ENCODE peak calls at places on chromosome 5, in seven cellular contexts. R, K, M, V, T, N and I are unnamed samples.

GRCh38 chr5:151889614-151890013 is 35.0 kb downstream of the GLRA1 start:
- DNase-seq in R (no peak), T (no peak), V (no peak), K (no peak), M (no peak), N (no peak), I (no peak)

GRCh38 chr5:111262815-111263214 is 38.6 kb downstream of the CAMK4 start:
- DNase-seq in N (no peak), R (no peak), V (peak; percentile 17), T (no peak), M (no peak), K (no peak), I (no peak)

GRCh38 chr5:139481122-139481533 is 1.4 kb downstream of the STING1 start:
- DNase-seq in K (no peak), T (peak; percentile 56), N (peak; percentile 53), M (no peak), R (peak; percentile 31), V (peak; percentile 26), I (peak; percentile 49)

GRCh38 chr5:132388244-132389050 is 18.9 kb downstream of the SLC22A5 start:
- DNase-seq in T (no peak), N (peak; percentile 36), R (no peak), V (no peak), M (peak; percentile 77), K (peak; percentile 58), I (no peak)

GRCh38 chr5:93422652-93423332 is 158.2 kb downstream of the NR2F1-AS1 start:
- DNase-seq in V (no peak), T (no peak), K (no peak), M (no peak), R (no peak), N (no peak), I (no peak)

GRCh38 chr5:14326035-14326909 is 183.1 kb downstream of the TRIO start:
- DNase-seq in V (no peak), T (no peak), N (peak; percentile 56), M (no peak), R (no peak), K (no peak), I (no peak)

GRCh38 chr5:765948-766631 is 18.4 kb downstream of the ZDHHC11B start:
- DNase-seq in V (no peak), R (no peak), N (peak; percentile 36), T (no peak), K (peak; percentile 36), M (no peak), I (no peak)

GRCh38 chr5:2698581-2698980 is 52.9 kb downstream of the IRX2 start:
- DNase-seq in R (no peak), N (no peak), T (no peak), V (no peak), K (no peak), M (no peak), I (no peak)

GRCh38 chr5:17398439-17398838 is 99.6 kb upstream of the TAF11L2 start:
- DNase-seq in K (no peak), V (peak; percentile 95), M (no peak), T (no peak), N (no peak), R (no peak), I (no peak)

GRCh38 chr5:78958672-78959410 is 26.3 kb downstream of the ARSB start:
- DNase-seq in T (no peak), R (no peak), V (no peak), N (no peak), M (peak; percentile 46), K (no peak), I (no peak)

GRCh38 chr5:1095302-1096016 is 16.4 kb downstream of the SLC12A7 start:
- DNase-seq in M (no peak), K (no peak), T (no peak), V (no peak), R (no peak), N (no peak), I (no peak)

GRCh38 chr5:138824516-138824915 is 50.6 kb downstream of the LRRTM2 start:
- DNase-seq in R (no peak), V (no peak), T (no peak), M (no peak), K (no peak), N (no peak), I (no peak)

GRCh38 chr5:74382864-74383618 is 257.5 kb downstream of the ENC1 start:
- DNase-seq in R (no peak), M (no peak), V (peak; percentile 75), K (no peak), T (peak; percentile 74), N (no peak), I (peak; percentile 68)

GRCh38 chr5:56569576-56569975 is 245.8 kb upstream of the MAP3K1 start:
- DNase-seq in M (no peak), N (no peak), T (no peak), K (no peak), R (no peak), V (no peak), I (no peak)

GRCh38 chr5:179906795-179907569 is 715 bp downstream of the TBC1D9B start:
- DNase-seq in V (peak; percentile 29), K (peak; percentile 62), N (peak; percentile 73), T (no peak), M (peak; percentile 44), R (no peak), I (peak; percentile 34)

GRCh38 chr5:146072595-146072994 is 32.8 kb downstream of the PLAC8L1 start:
- DNase-seq in V (no peak), T (no peak), N (peak; percentile 63), R (no peak), M (no peak), K (no peak), I (no peak)

GRCh38 chr5:129199308-129199707 is 104.8 kb downstream of the ISOC1 start:
- DNase-seq in K (no peak), N (no peak), R (no peak), T (no peak), V (no peak), M (no peak), I (no peak)

GRCh38 chr5:61805101-61805500 is 473.0 kb downstream of the ZSWIM6 start:
- DNase-seq in T (no peak), N (no peak), M (no peak), K (no peak), V (peak; percentile 83), R (no peak), I (no peak)

DNA sequence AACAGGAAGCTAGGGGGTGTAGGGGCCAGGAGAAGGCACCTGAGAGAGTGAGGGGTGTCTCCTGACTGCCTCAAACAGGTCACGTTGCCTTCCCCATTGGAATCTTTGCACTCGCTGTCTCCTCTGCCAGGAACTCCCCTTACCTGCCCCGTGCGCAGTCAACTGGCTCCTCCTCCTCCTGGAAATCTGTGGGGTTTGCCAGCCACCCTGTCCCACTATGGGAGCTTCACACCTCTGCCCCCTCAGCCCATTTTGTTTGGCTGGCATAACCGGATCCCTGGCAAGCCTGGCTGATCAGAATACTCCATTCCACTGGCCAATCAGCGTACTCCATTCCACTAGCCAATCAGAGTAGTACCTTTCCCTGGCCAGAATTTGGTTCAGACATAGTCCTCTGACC is 10.4 kb upstream of the SLC34A1 start:
- DNase-seq in V (peak; percentile 57), K (peak; percentile 96), T (no peak), N (no peak), R (no peak), M (no peak), I (no peak)
- H3K4me1 ChIP-seq in V (peaks cover 5% of the 10 kb centered on the region), K (no peaks in the 10 kb centered on the region), T (peaks cover 13% of the 10 kb centered on the region), N (no peaks in the 10 kb centered on the region), R (no peaks in the 10 kb centered on the region), M (peaks cover 4% of the 10 kb centered on the region), I (peaks cover 28% of the 10 kb centered on the region)

GRCh38 chr5:136467632-136468031 is 102.3 kb upstream of the TRPC7 start:
- DNase-seq in T (no peak), K (no peak), N (no peak), M (no peak), R (no peak), V (no peak), I (no peak)
- TF ChIP-seq CTCF in T (no peak), K (no peak), N (no peak), M (no peak), R (no peak), V (no peak), I (no peak)

GRCh38 chr5:170361600-170361999 is 27.6 kb downstream of the KCNMB1 start:
- DNase-seq in N (no peak), R (no peak), M (no peak), V (no peak), T (no peak), K (no peak), I (no peak)

GRCh38 chr5:170363671-170364070 is 25.5 kb downstream of the KCNMB1 start:
- DNase-seq in M (no peak), N (no peak), T (no peak), R (no peak), K (no peak), V (no peak), I (no peak)

GRCh38 chr5:170362102-170362501 is 27.1 kb downstream of the KCNMB1 start:
- DNase-seq in N (no peak), R (no peak), M (no peak), K (no peak), T (peak; percentile 49), V (no peak), I (no peak)

GRCh38 chr5:170360712-170361501 is 28.3 kb downstream of the KCNMB1 start:
- DNase-seq in T (no peak), K (no peak), N (no peak), R (no peak), V (no peak), M (no peak), I (no peak)

GRCh38 chr5:170362625-170363024 is 26.5 kb downstream of the KCNMB1 start:
- DNase-seq in V (no peak), K (no peak), R (no peak), N (no peak), T (no peak), M (no peak), I (no peak)
- H3K4me1 ChIP-seq in V (no peaks in the 10 kb centered on the region), K (no peaks in the 10 kb centered on the region), R (no peaks in the 10 kb centered on the region), N (no peaks in the 10 kb centered on the region), T (peaks cover 5% of the 10 kb centered on the region), M (no peaks in the 10 kb centered on the region), I (no peaks in the 10 kb centered on the region)

GRCh38 chr5:127802477-127802865 is 99.3 kb downstream of the CCDC192 start:
- DNase-seq in V (no peak), T (no peak), N (no peak), M (no peak), K (no peak), R (no peak), I (no peak)

GRCh38 chr5:127801751-127802476 is 98.7 kb downstream of the CCDC192 start:
- DNase-seq in V (peak; percentile 53), N (no peak), M (no peak), T (no peak), R (no peak), K (no peak), I (peak; percentile 33)

GRCh38 chr5:127796207-127796606 is 93.0 kb downstream of the CCDC192 start:
- DNase-seq in T (no peak), R (no peak), N (no peak), M (no peak), K (no peak), V (no peak), I (no peak)

GRCh38 chr5:127793879-127794278 is 90.7 kb downstream of the CCDC192 start:
- DNase-seq in K (no peak), V (no peak), M (no peak), R (no peak), T (no peak), N (no peak), I (no peak)

DNA sequence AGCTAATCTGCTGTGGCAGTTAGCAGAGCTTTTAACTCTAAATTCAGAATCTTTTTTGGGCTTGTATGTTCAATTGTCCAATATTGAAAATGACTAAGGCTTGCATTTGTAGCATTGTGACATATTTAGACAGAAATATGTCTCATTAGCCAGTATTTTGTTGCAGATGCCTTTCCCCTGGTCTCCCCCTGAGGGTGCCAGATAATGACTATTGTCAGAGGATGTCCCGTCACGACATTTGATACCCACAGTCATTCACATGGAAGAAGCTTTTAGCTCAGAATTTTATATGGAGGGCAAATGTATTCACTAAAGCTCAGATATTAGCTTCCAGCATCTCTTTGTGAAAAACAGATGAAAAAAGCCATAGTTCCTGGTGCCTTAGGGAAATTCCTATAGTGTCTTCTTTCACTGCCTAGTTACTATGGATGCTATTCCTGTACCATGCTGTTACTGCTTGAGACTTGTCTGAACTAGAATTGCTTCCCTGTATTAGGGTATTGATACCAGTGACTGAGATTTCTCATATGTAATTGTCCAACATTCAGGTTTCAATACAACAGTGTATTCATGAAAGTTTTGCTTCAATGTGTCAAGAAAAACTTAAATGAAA is 96.2 kb downstream of the CCDC192 start:
- DNase-seq in M (no peak), R (no peak), T (no peak), V (peak; percentile 74), K (no peak), N (no peak), I (no peak)
- TF ChIP-seq CTCF in M (no peak), R (no peak), T (no peak), V (peak; percentile 27), K (no peak), N (peak; percentile 38), I (no peak)